ENCODE peak calls at places on chromosome 10, in four cellular contexts. F is tibial nerve, U is neural progenitor cell, V is transverse colon. E is an unnamed sample.

GRCh38 chr10:104076743-104077160 is 8.9 kb downstream of the COL17A1 start:
- DNase-seq in V (peak), U (peak), F (peak), E (no peak)

GRCh38 chr10:3803884-3804741 is 19.1 kb upstream of the KLF6 start:
- DNase-seq in V (no peak), U (no peak), F (no peak), E (no peak)

GRCh38 chr10:84256510-84257342 is 11.9 kb downstream of the RGR start:
- DNase-seq in U (peak), F (peak), V (peak), E (peak)

GRCh38 chr10:78408671-78409472 is 375.2 kb downstream of the RPS24 start:
- DNase-seq in U (peak), V (peak), F (peak), E (no peak)

GRCh38 chr10:102546606-102547310 is 43.0 kb downstream of the SUFU start:
- DNase-seq in V (no peak), U (no peak), F (no peak), E (no peak)

GRCh38 chr10:77832243-77832642 is 94.3 kb downstream of the DLG5 start:
- DNase-seq in U (no peak), F (no peak), V (no peak), E (no peak)

GRCh38 chr10:94397549-94398370 is 4.6 kb upstream of the TBC1D12 start:
- DNase-seq in F (no peak), V (no peak), U (no peak), E (no peak)

GRCh38 chr10:92662852-92663251 is 26.9 kb upstream of the HHEX start:
- DNase-seq in V (no peak), F (no peak), U (no peak), E (no peak)

DNA sequence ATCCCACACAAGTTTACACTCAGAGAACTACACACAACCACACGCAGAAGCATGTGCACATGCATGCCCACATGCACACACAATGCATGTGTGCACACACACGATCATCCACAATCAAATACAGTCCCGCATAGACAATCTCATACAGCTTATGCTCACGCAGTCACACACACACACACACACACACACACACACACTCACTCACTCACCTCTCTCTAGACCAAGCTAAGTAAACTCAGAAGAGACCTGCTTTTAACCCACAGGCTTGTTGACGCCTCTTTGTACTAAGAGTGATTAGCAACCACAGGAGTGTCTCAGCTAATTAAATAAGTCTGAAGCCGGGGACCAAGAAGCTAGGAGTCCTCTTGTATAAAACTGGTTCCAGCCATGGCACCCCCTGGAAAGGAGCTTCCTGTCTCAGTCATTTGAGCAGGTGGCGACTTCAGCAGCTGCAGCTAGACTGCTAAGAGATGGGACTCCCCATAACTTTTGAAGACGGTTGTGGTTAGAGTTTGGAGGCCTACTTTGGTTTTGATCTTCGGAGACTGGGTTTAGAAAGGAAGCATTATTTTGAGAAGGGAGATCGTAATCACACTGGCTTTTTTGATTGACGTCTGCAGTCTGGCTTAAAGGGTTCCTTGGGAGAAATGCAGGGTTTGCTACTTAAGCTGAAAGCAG is 82.3 kb upstream of the ADRB1 start:
- DNase-seq in V (peak), U (no peak), F (no peak), E (no peak)
- H3K4me3 ChIP-seq in V (no peak), U (no peak), F (no peak), E (no peak)

DNA sequence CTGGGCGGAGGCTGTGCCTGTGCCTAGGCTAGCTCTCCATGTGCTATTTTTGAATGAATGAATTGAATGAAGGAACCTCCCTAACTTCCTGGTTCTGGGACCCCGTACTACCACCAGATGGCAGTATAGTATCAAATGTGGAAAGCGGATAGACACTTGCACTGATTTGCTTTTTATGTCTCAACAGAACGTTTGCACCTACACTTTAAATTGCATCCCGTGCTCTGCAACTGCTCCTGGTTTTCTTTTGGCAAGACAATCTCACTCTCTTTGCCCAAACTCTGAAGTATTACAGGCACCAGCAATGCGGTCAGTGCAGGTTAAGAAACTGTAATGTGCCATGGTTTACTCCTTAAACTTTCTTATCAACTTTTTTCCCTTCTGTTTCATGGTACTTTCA is 6.5 kb downstream of the FZD8 start:
- DNase-seq in U (peak), F (peak), V (peak), E (no peak)
- H3K4me3 ChIP-seq in U (no peak), F (no peak), V (no peak), E (no peak)

GRCh38 chr10:15168296-15168780 is at the start of gene NMT2:
- DNase-seq in V (no peak), U (peak), F (peak), E (peak)

GRCh38 chr10:15168781-15169554 is 475 bp upstream of the NMT2 start:
- DNase-seq in F (peak), U (peak), V (peak), E (peak)

GRCh38 chr10:15172306-15172840 is 3.9 kb upstream of the NMT2 start:
- DNase-seq in F (no peak), V (no peak), U (no peak), E (no peak)

GRCh38 chr10:15167411-15168295 is 840 bp downstream of the NMT2 start:
- DNase-seq in U (peak), V (peak), F (peak), E (peak)

GRCh38 chr10:15169555-15170407 is 1.3 kb upstream of the NMT2 start:
- DNase-seq in F (peak), V (no peak), U (peak), E (no peak)
- H3K4me3 ChIP-seq in F (no peak), V (no peak), U (no peak), E (no peak)

GRCh38 chr10:31709028-31709427 is 219.6 kb downstream of the ARHGAP12 start:
- DNase-seq in U (no peak), F (no peak), V (no peak), E (no peak)

GRCh38 chr10:31706921-31707571 is 221.6 kb downstream of the ARHGAP12 start:
- DNase-seq in V (no peak), F (peak), U (peak), E (no peak)

GRCh38 chr10:31706464-31706863 is 222.2 kb downstream of the ARHGAP12 start:
- DNase-seq in U (no peak), V (no peak), F (no peak), E (no peak)

GRCh38 chr10:31708513-31708912 is 220.1 kb downstream of the ARHGAP12 start:
- DNase-seq in V (no peak), U (peak), F (no peak), E (no peak)

DNA sequence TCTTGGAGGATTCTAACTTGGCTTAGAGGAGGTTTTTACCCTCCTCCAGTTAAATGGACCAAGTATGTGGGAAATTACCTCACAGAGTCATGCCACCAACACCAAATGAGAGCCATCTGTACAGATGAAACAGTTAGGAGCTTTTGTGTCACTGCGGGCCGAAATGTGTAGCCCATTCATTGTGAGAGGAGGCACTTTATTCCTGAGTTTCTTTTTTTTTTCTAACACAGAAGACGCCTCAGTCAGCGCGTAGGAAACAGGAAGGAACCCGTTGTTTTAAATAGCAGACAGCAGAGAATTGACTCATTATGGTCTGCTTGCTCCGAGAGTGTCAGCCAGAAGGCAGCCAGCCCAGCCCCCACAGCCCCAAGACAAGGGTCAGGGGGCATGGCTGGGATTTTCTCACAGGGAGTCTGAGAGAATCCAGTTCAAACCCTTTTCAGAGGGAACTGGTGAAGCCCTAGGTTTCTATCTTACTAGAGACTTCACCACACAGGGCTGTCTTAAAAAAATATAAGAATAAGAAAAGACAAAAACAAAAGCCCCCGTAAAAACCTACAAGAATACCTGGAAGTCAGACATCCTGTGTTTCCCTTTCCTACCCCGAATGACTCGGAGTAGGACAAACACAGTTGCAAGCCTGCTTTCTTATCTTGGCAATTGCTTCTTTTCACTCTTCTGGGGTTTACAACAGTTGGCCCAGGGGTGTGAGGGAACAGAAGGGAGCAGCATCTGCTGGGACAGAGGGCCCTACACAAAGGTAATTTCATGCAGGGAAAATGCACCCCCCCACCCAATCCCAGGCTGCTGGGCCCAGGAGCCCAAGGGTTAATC is 220.8 kb downstream of the ARHGAP12 start:
- DNase-seq in V (peak), F (peak), U (peak), E (no peak)
- H3K4me3 ChIP-seq in V (no peak), F (peak), U (peak), E (no peak)

DNA sequence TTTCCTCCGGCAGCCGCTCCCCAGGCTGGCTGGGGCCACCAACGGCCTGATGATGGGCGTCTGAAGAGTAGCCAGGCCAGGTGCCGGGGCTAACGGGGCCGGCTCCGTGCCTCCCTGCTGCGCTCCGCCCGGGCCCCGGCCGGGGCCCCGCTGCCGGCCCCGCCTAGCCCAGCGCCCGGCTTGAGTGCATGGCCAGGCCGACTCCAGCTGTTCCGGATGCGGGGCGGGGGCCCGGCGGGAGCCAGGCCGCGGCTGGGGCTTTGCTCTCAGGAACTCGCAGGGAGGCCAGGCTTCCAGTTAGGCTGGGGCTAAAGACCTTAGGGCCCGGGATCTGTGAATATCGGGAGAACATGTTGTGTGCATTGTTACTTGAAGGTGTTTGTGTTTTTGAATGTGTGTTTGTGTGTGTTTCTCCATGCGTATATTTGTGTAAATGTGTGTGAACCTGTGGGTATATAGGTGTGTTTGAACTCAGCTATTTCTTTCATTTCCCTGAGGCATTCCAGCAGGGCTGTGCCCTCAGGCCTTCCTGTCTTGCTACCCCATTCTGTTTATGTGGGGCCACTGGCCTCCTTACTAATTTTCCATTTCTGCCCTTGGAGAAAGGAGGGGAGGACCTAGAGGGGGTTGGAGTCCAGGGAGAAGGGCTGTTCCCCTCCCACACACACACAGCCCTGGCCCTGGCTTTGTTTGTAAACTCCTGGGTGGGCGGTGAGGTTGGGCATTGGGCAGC is 1.1 kb upstream of the LBX1 start:
- DNase-seq in V (no peak), F (no peak), U (no peak), E (no peak)
- H3K4me3 ChIP-seq in V (no peak), F (peak), U (peak), E (no peak)

DNA sequence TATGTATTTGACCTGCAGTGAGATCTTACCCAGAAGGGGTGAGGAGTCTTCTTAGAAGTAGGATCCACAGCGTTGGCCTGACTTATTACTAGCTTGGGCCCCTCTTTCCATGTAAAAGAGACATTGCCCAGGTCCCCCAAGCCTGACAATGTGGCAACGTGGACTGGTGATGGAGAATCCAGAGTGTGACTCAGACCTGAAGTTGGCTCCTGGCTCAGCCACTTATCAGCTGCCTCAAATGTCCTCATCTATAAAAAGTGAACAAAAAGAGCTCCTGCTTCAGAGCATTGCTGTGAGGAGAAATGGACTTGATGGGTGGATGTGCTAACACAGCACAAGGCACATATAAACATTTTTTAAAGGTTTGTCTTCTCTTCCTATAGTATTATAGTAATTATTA is 35.4 kb upstream of the TECTB start:
- DNase-seq in V (no peak), F (no peak), U (no peak), E (no peak)
- H3K4me3 ChIP-seq in V (no peak), F (no peak), U (no peak), E (no peak)

DNA sequence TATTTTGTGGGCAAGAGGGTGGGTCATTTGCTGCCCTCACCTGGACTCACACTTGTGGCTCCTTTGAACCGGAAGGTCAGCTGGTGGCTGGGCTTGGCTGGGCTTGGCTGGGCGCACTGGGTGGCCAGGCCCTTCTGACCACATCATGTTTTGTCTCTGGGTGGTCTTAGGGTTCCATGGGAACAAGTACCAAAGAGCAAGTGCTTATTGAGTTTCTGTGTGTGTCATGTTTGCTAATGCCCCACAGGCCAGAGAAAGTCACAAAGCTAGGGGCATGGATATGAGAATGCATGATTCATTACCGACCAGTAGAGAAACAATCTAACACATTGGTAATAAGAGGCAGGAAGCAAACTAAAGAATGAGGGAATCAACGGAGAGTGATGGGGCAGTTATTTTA is 33.6 kb upstream of the NRP1 start:
- DNase-seq in V (no peak), F (no peak), U (no peak), E (no peak)
- H3K4me3 ChIP-seq in V (no peak), F (no peak), U (no peak), E (no peak)

DNA sequence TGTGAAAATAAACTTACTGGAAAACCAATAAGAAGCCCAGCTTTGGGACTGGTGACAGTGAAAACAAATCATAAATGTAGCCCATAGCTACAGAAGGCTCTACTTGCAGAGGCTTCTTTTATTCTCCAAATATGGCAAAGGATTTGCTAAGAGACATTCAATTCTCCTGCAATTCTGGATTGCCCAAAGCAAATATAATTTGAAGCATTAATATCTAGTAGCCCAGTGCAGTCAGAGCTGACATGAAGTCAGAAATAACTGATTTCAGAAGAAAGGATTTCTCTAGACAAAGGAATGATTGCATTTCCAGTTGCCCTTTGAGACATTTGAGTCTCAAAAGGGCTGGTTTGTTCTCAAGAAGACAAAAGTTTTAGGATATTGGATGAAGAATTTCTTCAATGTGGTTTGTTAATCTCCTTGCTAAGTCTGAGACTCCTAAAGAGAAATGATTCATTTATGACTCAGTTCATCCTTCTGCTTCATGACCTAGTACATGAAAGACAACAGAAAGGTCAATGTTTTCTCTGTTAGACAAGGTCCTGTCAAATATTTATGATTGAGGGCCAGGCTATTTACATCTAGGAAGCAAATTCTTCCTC is 27.8 kb downstream of the PPP1R3C start:
- DNase-seq in F (no peak), V (no peak), U (no peak), E (no peak)
- H3K4me3 ChIP-seq in F (no peak), V (no peak), U (no peak), E (no peak)